ENCODE peak calls at places on chromosome 9, in six cellular contexts. H, D, K, M, N and P are unnamed samples.

GRCh38 chr9:85155380-85155779 is 485.9 kb downstream of the NTRK2 start:
- DNase-seq in H (no peak), D (no peak), K (no peak), M (no peak), N (no peak), P (no peak)

GRCh38 chr9:119368681-119369581 is at the start of gene BRINP1:
- DNase-seq in H (no peak), D (peak; percentile 76), K (no peak), M (peak; percentile 82), N (no peak), P (peak; percentile 92)

GRCh38 chr9:81083821-81084512 is 605.4 kb downstream of the TLE1 start:
- DNase-seq in H (no peak), D (peak; percentile 52), K (no peak), M (peak; percentile 46), N (no peak), P (no peak)

GRCh38 chr9:109181284-109181683 is 14.2 kb upstream of the FRRS1L start:
- DNase-seq in H (no peak), D (no peak), K (no peak), M (no peak), N (no peak), P (no peak)

GRCh38 chr9:75200892-75201470 is 112.7 kb downstream of the OSTF1 start:
- DNase-seq in H (no peak), D (peak; percentile 12), K (no peak), M (peak; percentile 49), N (no peak), P (no peak)

GRCh38 chr9:16516887-16517286 is 353.6 kb downstream of the BNC2 start:
- DNase-seq in H (no peak), D (no peak), K (no peak), M (peak; percentile 64), N (no peak), P (no peak)

GRCh38 chr9:120153258-120153657 is 426.7 kb downstream of the CDK5RAP2 start:
- DNase-seq in H (no peak), D (no peak), K (no peak), M (no peak), N (no peak), P (no peak)

GRCh38 chr9:32264171-32264862 is 120.1 kb upstream of the ACO1 start:
- DNase-seq in H (no peak), D (peak; percentile 29), K (no peak), M (peak; percentile 12), N (no peak), P (peak; percentile 34)

GRCh38 chr9:35112257-35113020 is 3.2 kb downstream of the ATOSB start:
- DNase-seq in H (peak; percentile 84), D (peak; percentile 63), K (no peak), M (peak; percentile 95), N (no peak), P (no peak)

GRCh38 chr9:22528485-22528884 is 81.9 kb downstream of the DMRTA1 start:
- DNase-seq in H (no peak), D (no peak), K (peak; percentile 11), M (peak; percentile 67), N (no peak), P (no peak)

GRCh38 chr9:31520301-31521085 is 864.0 kb upstream of the ACO1 start:
- DNase-seq in H (no peak), D (no peak), K (no peak), M (no peak), N (no peak), P (no peak)

GRCh38 chr9:108780949-108781734 is 74.6 kb downstream of the ACTL7B start:
- DNase-seq in H (no peak), D (peak; percentile 58), K (no peak), M (peak; percentile 10), N (no peak), P (no peak)

GRCh38 chr9:114424126-114424525 is 36.3 kb upstream of the AKNA start:
- DNase-seq in H (no peak), D (no peak), K (no peak), M (no peak), N (no peak), P (no peak)

GRCh38 chr9:3330792-3331420 is 194.9 kb downstream of the RFX3 start:
- DNase-seq in H (no peak), D (peak; percentile 68), K (no peak), M (peak; percentile 73), N (no peak), P (no peak)

GRCh38 chr9:79660615-79661014 is 88.8 kb downstream of the TLE4 start:
- DNase-seq in H (no peak), D (no peak), K (no peak), M (no peak), N (no peak), P (peak; percentile 40)

DNA sequence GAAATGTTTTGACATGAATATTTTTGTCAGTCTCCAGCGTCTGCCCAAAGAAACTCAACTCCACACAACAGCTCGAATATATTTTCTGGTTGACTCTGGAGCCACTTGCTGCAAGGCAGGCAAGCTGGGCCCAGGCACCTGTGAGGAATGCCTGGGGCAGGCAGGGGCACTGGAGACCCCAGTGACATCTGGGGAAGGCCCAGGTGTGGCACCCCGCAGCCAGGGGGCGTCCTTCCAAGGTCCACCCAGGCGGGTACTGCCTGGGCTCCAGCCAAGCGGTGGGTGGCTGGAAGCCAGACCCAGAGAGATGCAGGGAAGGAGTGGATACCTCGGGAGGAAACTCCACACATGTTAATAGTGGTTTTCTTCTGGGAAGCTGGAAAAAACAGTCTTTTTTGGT is 125.9 kb downstream of the PHF2 start:
- DNase-seq in H (no peak), D (no peak), K (no peak), M (no peak), N (no peak), P (no peak)
- H3K9me3 ChIP-seq in H (peaks cover 28% of the 10 kb centered on the region), D (peaks cover 2% of the 10 kb centered on the region), K (peaks cover 17% of the 10 kb centered on the region), M (no peaks in the 10 kb centered on the region), N (peaks cover 8% of the 10 kb centered on the region), P (no peaks in the 10 kb centered on the region)

GRCh38 chr9:40911647-40912046 is 216.8 kb downstream of the FOXD4L6 start:
- DNase-seq in H (no peak), D (no peak), K (no peak), M (no peak), N (no peak), P (no peak)
- H3K9me3 ChIP-seq in H (peaks cover 100% of the 10 kb centered on the region), D (peaks cover 10% of the 10 kb centered on the region), K (peaks cover 65% of the 10 kb centered on the region), M (peaks cover 4% of the 10 kb centered on the region), N (peaks cover 100% of the 10 kb centered on the region), P (no peaks in the 10 kb centered on the region)

GRCh38 chr9:129615407-129616285 is 5.3 kb downstream of the C9orf50 start:
- DNase-seq in H (no peak), D (no peak), K (no peak), M (no peak), N (no peak), P (no peak)

GRCh38 chr9:129619787-129620668 is 873 bp downstream of the C9orf50 start:
- DNase-seq in H (no peak), D (no peak), K (no peak), M (peak; percentile 65), N (no peak), P (peak; percentile 56)

GRCh38 chr9:129614932-129615331 is 6.0 kb downstream of the C9orf50 start:
- DNase-seq in H (no peak), D (no peak), K (no peak), M (no peak), N (no peak), P (no peak)

GRCh38 chr9:129613520-129614175 is 7.3 kb downstream of the C9orf50 start:
- DNase-seq in H (no peak), D (no peak), K (no peak), M (no peak), N (no peak), P (no peak)

GRCh38 chr9:129617167-129617566 is 3.7 kb downstream of the C9orf50 start:
- DNase-seq in H (no peak), D (peak; percentile 66), K (peak; percentile 67), M (peak; percentile 88), N (no peak), P (peak; percentile 74)
- H3K9me3 ChIP-seq in H (no peaks in the 10 kb centered on the region), D (no peaks in the 10 kb centered on the region), K (no peaks in the 10 kb centered on the region), M (no peaks in the 10 kb centered on the region), N (no peaks in the 10 kb centered on the region), P (no peaks in the 10 kb centered on the region)

GRCh38 chr9:69696802-69697201 is 24.6 kb upstream of the APBA1 start:
- DNase-seq in H (no peak), D (no peak), K (no peak), M (no peak), N (no peak), P (peak; percentile 7)
- H3K9me3 ChIP-seq in H (peaks cover 28% of the 10 kb centered on the region), D (no peaks in the 10 kb centered on the region), K (peaks cover 3% of the 10 kb centered on the region), M (peaks cover 4% of the 10 kb centered on the region), N (peaks cover 23% of the 10 kb centered on the region), P (peaks cover 6% of the 10 kb centered on the region)

GRCh38 chr9:113057193-113057592 is 669 bp upstream of the ZFP37 start:
- DNase-seq in H (no peak), D (no peak), K (no peak), M (no peak), N (no peak), P (peak; percentile 17)
- H3K9me3 ChIP-seq in H (peaks cover 58% of the 10 kb centered on the region), D (peaks cover 17% of the 10 kb centered on the region), K (peaks cover 39% of the 10 kb centered on the region), M (no peaks in the 10 kb centered on the region), N (peaks cover 66% of the 10 kb centered on the region), P (peaks cover 34% of the 10 kb centered on the region)

DNA sequence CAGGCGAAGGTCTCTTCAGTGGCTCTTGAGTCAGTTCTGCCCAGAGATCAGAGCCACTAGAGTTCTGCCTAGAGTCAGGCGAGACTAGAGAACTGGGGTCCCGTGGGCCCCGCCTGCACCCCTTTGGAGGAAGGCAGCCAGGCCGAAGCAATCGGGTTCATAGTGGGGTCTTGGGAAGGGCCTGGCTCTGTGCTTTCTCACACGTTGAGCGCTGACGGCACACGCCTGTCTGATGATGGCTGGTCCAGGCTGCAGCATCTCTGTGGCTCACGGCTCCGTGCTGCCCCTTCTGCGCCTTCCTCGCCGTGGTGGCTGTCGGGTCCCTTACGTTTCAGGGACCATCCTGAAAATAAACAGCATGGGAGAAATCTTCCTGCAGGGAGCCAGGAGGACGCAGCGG is 78.3 kb upstream of the RNU6ATAC start:
- DNase-seq in H (no peak), D (no peak), K (no peak), M (no peak), N (no peak), P (no peak)
- H3K9me3 ChIP-seq in H (peaks cover 3% of the 10 kb centered on the region), D (no peaks in the 10 kb centered on the region), K (peaks cover 3% of the 10 kb centered on the region), M (peaks cover 3% of the 10 kb centered on the region), N (peaks cover 4% of the 10 kb centered on the region), P (peaks cover 1% of the 10 kb centered on the region)

GRCh38 chr9:138120072-138120471 is 242.5 kb downstream of the CACNA1B start:
- DNase-seq in H (no peak), D (no peak), K (no peak), M (no peak), N (no peak), P (no peak)
- H3K9me3 ChIP-seq in H (no peaks in the 10 kb centered on the region), D (peaks cover 36% of the 10 kb centered on the region), K (peaks cover 83% of the 10 kb centered on the region), M (no peaks in the 10 kb centered on the region), N (no peaks in the 10 kb centered on the region), P (no peaks in the 10 kb centered on the region)

DNA sequence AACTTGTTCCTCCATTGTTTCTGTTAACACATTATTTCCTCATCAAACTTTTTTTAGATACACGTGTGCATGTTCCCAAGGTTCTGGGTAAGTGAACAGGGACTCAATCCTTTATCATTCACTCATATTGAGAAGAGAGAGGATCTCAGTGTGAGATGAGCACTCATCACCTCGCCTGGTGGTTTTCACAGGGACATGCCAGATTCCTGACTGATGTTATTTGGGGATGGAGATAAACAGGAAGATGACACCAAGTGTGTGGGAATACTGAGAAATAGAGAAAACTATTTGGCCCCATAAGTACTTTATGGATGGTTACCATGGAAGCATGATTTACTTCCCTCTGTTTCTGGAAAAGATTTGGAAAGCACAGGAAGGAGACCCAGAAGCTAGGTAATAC is 533.3 kb upstream of the DMAC1 start:
- DNase-seq in H (no peak), D (no peak), K (no peak), M (no peak), N (no peak), P (no peak)
- H3K9me3 ChIP-seq in H (no peaks in the 10 kb centered on the region), D (peaks cover 7% of the 10 kb centered on the region), K (peaks cover 12% of the 10 kb centered on the region), M (no peaks in the 10 kb centered on the region), N (no peaks in the 10 kb centered on the region), P (no peaks in the 10 kb centered on the region)